ENCODE peak calls at places on chromosome 20, in five cellular contexts. M is cardiac muscle cell, C is NCI-H1092 treated with DMSO at 0.1 percent for 48 hours, I is pons, U is cardiac fibroblast. Q is an unnamed sample.

GRCh38 chr20:63740070-63740500 is 509 bp downstream of the SLC2A4RG start:
- DNase-seq in I (no peak), C (no peak), M (peak; percentile 46), U (peak; percentile 14), Q (peak; percentile 31)

GRCh38 chr20:24544371-24544770 is 74.9 kb downstream of the SYNDIG1 start:
- DNase-seq in U (no peak), C (no peak), M (no peak), I (no peak), Q (no peak)

GRCh38 chr20:62768815-62769287 is 27.4 kb upstream of the MRGBP start:
- DNase-seq in I (no peak), U (no peak), C (peak; percentile 48), M (peak; percentile 91), Q (peak; percentile 58)

GRCh38 chr20:53942973-53943372 is 127.4 kb downstream of the BCAS1 start:
- DNase-seq in C (no peak), U (no peak), I (no peak), M (no peak), Q (no peak)

GRCh38 chr20:47205577-47206123 is 150.8 kb downstream of the ZMYND8 start:
- DNase-seq in I (peak; percentile 17), C (peak; percentile 79), U (peak; percentile 91), M (peak; percentile 87), Q (peak; percentile 88)

GRCh38 chr20:46348231-46348803 is 40.0 kb upstream of the CDH22 start:
- DNase-seq in C (no peak), I (no peak), U (peak; percentile 19), M (peak; percentile 67), Q (peak; percentile 75)

GRCh38 chr20:43799150-43799711 is 72.4 kb upstream of the GTSF1L start:
- DNase-seq in C (peak; percentile 15), M (peak; percentile 24), I (no peak), U (no peak), Q (peak; percentile 22)

GRCh38 chr20:5100684-5101347 is 18.9 kb downstream of the PCNA start:
- DNase-seq in C (peak; percentile 45), U (peak; percentile 80), I (peak; percentile 74), M (peak; percentile 70), Q (peak; percentile 69)

GRCh38 chr20:59574308-59574707 is 30.0 kb upstream of the PHACTR3 start:
- DNase-seq in U (no peak), C (no peak), M (no peak), I (no peak), Q (no peak)

GRCh38 chr20:17488916-17489600 is 42.1 kb downstream of the BFSP1 start:
- DNase-seq in U (no peak), M (no peak), I (no peak), C (no peak), Q (no peak)

GRCh38 chr20:46363874-46364669 is 42.3 kb downstream of the ELMO2 start:
- DNase-seq in I (peak; percentile 63), C (peak; percentile 63), U (peak; percentile 86), M (peak; percentile 92), Q (peak; percentile 94)

GRCh38 chr20:53917145-53918009 is 153.0 kb downstream of the BCAS1 start:
- DNase-seq in I (peak; percentile 49), M (peak; percentile 94), U (peak; percentile 72), C (no peak), Q (peak; percentile 62)

GRCh38 chr20:1341561-1342265 is 12.8 kb upstream of the SDCBP2 start:
- DNase-seq in I (no peak), M (peak; percentile 80), C (no peak), U (peak; percentile 77), Q (peak; percentile 48)

GRCh38 chr20:37899105-37900045 is 3.6 kb upstream of the VSTM2L start:
- DNase-seq in M (no peak), I (no peak), C (no peak), U (no peak), Q (no peak)

GRCh38 chr20:25046181-25046641 is 11.7 kb downstream of the ACSS1 start:
- DNase-seq in U (no peak), M (no peak), C (no peak), I (no peak), Q (no peak)

GRCh38 chr20:25033250-25033940 is 24.5 kb downstream of the ACSS1 start:
- DNase-seq in U (no peak), M (no peak), C (peak; percentile 34), I (no peak), Q (peak; percentile 27)

GRCh38 chr20:1664911-1665310 is 7.3 kb upstream of the SIRPG start:
- DNase-seq in C (no peak), M (no peak), U (no peak), I (no peak), Q (no peak)

GRCh38 chr20:62363920-62364851 is 2.9 kb downstream of the LAMA5 start:
- DNase-seq in I (no peak), M (peak; percentile 53), C (no peak), U (peak; percentile 65), Q (no peak)